ENCODE peak calls at places on chromosomes 5 and 9, in nine cellular contexts. One of them, this sample, is unnamed.

GRCh38 chr5:84729326-84729725 is 344.6 kb upstream of the EDIL3 start:
- DNase-seq in ascending aorta: no peak
- DNase-seq in GM23338: no peak
- DNase-seq in heart right ventricle: no peak
- DNase-seq in sigmoid colon: no peak
- DNase-seq in cardiac muscle cell: peak
- DNase-seq in upper lobe of right lung: no peak
- DNase-seq in GM23248: peak
- DNase-seq in hepatocyte: no peak
- DNase-seq in this sample: no peak

GRCh38 chr9:81819859-81820546 is 108.2 kb upstream of the SPATA31D4 start:
- DNase-seq in ascending aorta: no peak
- DNase-seq in GM23338: peak
- DNase-seq in heart right ventricle: no peak
- DNase-seq in sigmoid colon: no peak
- DNase-seq in cardiac muscle cell: no peak
- DNase-seq in upper lobe of right lung: no peak
- DNase-seq in GM23248: peak
- DNase-seq in hepatocyte: no peak
- DNase-seq in this sample: no peak

GRCh38 chr9:134130503-134131375 is 5.1 kb upstream of the WDR5 start:
- DNase-seq in ascending aorta: no peak
- DNase-seq in GM23338: peak
- DNase-seq in heart right ventricle: peak
- DNase-seq in sigmoid colon: no peak
- DNase-seq in cardiac muscle cell: peak
- DNase-seq in upper lobe of right lung: peak
- DNase-seq in GM23248: peak
- DNase-seq in hepatocyte: peak
- DNase-seq in this sample: peak

GRCh38 chr5:1744393-1745189 is 55.0 kb downstream of the MRPL36 start:
- DNase-seq in ascending aorta: no peak
- DNase-seq in GM23338: no peak
- DNase-seq in heart right ventricle: no peak
- DNase-seq in sigmoid colon: peak
- DNase-seq in cardiac muscle cell: no peak
- DNase-seq in upper lobe of right lung: peak
- DNase-seq in GM23248: no peak
- DNase-seq in hepatocyte: no peak
- DNase-seq in this sample: no peak

GRCh38 chr5:150298701-150299451 is 3.8 kb downstream of the ARSI start:
- DNase-seq in ascending aorta: no peak
- DNase-seq in GM23338: no peak
- DNase-seq in heart right ventricle: no peak
- DNase-seq in sigmoid colon: peak
- DNase-seq in cardiac muscle cell: no peak
- DNase-seq in upper lobe of right lung: no peak
- DNase-seq in GM23248: peak
- DNase-seq in hepatocyte: peak
- DNase-seq in this sample: no peak

GRCh38 chr5:169004551-169004950 is 296.4 kb downstream of the SLIT3 start:
- DNase-seq in ascending aorta: no peak
- DNase-seq in GM23338: no peak
- DNase-seq in heart right ventricle: no peak
- DNase-seq in sigmoid colon: no peak
- DNase-seq in cardiac muscle cell: no peak
- DNase-seq in upper lobe of right lung: no peak
- DNase-seq in GM23248: no peak
- DNase-seq in hepatocyte: no peak
- DNase-seq in this sample: no peak

GRCh38 chr5:78912085-78912771 is 72.9 kb downstream of the ARSB start:
- DNase-seq in ascending aorta: no peak
- DNase-seq in GM23338: no peak
- DNase-seq in heart right ventricle: no peak
- DNase-seq in sigmoid colon: no peak
- DNase-seq in cardiac muscle cell: no peak
- DNase-seq in upper lobe of right lung: no peak
- DNase-seq in GM23248: no peak
- DNase-seq in hepatocyte: no peak
- DNase-seq in this sample: no peak

GRCh38 chr5:166068547-166069335 is 2222.7 kb upstream of the WWC1 start:
- DNase-seq in ascending aorta: no peak
- DNase-seq in GM23338: no peak
- DNase-seq in heart right ventricle: no peak
- DNase-seq in sigmoid colon: no peak
- DNase-seq in cardiac muscle cell: no peak
- DNase-seq in upper lobe of right lung: no peak
- DNase-seq in GM23248: no peak
- DNase-seq in hepatocyte: peak
- DNase-seq in this sample: no peak

GRCh38 chr5:10578869-10579268 is 15.0 kb downstream of the ANKRD33B start:
- DNase-seq in ascending aorta: no peak
- DNase-seq in GM23338: no peak
- DNase-seq in heart right ventricle: no peak
- DNase-seq in sigmoid colon: no peak
- DNase-seq in cardiac muscle cell: no peak
- DNase-seq in upper lobe of right lung: no peak
- DNase-seq in GM23248: no peak
- DNase-seq in hepatocyte: no peak
- DNase-seq in this sample: peak

GRCh38 chr5:169607882-169608281 is 24.3 kb downstream of the SPDL1 start:
- DNase-seq in ascending aorta: no peak
- DNase-seq in GM23338: no peak
- DNase-seq in heart right ventricle: no peak
- DNase-seq in sigmoid colon: no peak
- DNase-seq in cardiac muscle cell: no peak
- DNase-seq in upper lobe of right lung: no peak
- DNase-seq in GM23248: no peak
- DNase-seq in hepatocyte: no peak
- DNase-seq in this sample: no peak

GRCh38 chr5:169190860-169191259 is 110.1 kb downstream of the SLIT3 start:
- DNase-seq in ascending aorta: no peak
- DNase-seq in GM23338: no peak
- DNase-seq in heart right ventricle: no peak
- DNase-seq in sigmoid colon: no peak
- DNase-seq in cardiac muscle cell: no peak
- DNase-seq in upper lobe of right lung: no peak
- DNase-seq in GM23248: peak
- DNase-seq in hepatocyte: no peak
- DNase-seq in this sample: no peak

GRCh38 chr9:18142964-18143363 is 331.0 kb upstream of the ADAMTSL1 start:
- DNase-seq in ascending aorta: no peak
- DNase-seq in GM23338: peak
- DNase-seq in heart right ventricle: no peak
- DNase-seq in sigmoid colon: no peak
- DNase-seq in cardiac muscle cell: no peak
- DNase-seq in upper lobe of right lung: no peak
- DNase-seq in GM23248: peak
- DNase-seq in hepatocyte: peak
- DNase-seq in this sample: no peak

GRCh38 chr9:33988219-33988890 is 60.3 kb downstream of the UBAP2 start:
- DNase-seq in ascending aorta: no peak
- DNase-seq in GM23338: no peak
- DNase-seq in heart right ventricle: no peak
- DNase-seq in sigmoid colon: no peak
- DNase-seq in cardiac muscle cell: no peak
- DNase-seq in upper lobe of right lung: no peak
- DNase-seq in GM23248: peak
- DNase-seq in hepatocyte: no peak
- DNase-seq in this sample: no peak

GRCh38 chr5:150159741-150160179 is 4.1 kb upstream of the PDGFRB start:
- DNase-seq in ascending aorta: no peak
- DNase-seq in GM23338: peak
- DNase-seq in heart right ventricle: peak
- DNase-seq in sigmoid colon: no peak
- DNase-seq in cardiac muscle cell: no peak
- DNase-seq in upper lobe of right lung: no peak
- DNase-seq in GM23248: peak
- DNase-seq in hepatocyte: no peak
- DNase-seq in this sample: peak

DNA sequence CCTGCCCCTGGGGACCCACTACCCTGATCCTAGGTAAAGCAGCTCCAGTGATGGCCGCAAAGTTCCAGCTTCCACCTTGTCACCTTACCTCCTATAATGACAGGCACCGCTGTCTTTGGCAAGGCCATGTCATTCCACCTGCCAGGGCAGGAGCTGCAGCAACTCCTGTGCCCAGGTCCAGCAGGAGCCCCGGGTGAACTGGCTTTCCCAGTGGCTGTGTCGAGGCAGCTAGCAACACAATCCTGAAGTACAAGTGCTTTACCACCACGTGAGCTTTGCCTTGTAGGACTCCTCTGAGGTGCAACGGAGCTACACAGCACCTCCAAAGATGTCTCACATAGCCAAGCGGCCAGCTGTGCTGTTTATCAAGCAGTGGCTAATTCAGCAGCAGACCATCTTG is 20.7 kb upstream of the MGAT1 start:
- DNase-seq in ascending aorta: no peak
- DNase-seq in GM23338: no peak
- DNase-seq in heart right ventricle: no peak
- DNase-seq in sigmoid colon: no peak
- DNase-seq in cardiac muscle cell: no peak
- DNase-seq in upper lobe of right lung: no peak
- DNase-seq in GM23248: no peak
- DNase-seq in hepatocyte: no peak
- DNase-seq in this sample: no peak
- H3K27ac ChIP-seq in ascending aorta: no peak
- H3K27ac ChIP-seq in GM23338: no peak
- H3K27ac ChIP-seq in heart right ventricle: no peak
- H3K27ac ChIP-seq in sigmoid colon: no peak
- H3K27ac ChIP-seq in cardiac muscle cell: no peak
- H3K27ac ChIP-seq in upper lobe of right lung: no peak
- H3K27ac ChIP-seq in GM23248: no peak
- H3K27ac ChIP-seq in hepatocyte: no peak
- H3K27ac ChIP-seq in this sample: no peak

GRCh38 chr5:14039576-14039975 is 95.1 kb upstream of the DNAH5 start:
- DNase-seq in ascending aorta: no peak
- DNase-seq in GM23338: peak
- DNase-seq in heart right ventricle: no peak
- DNase-seq in sigmoid colon: no peak
- DNase-seq in cardiac muscle cell: no peak
- DNase-seq in upper lobe of right lung: no peak
- DNase-seq in GM23248: peak
- DNase-seq in hepatocyte: no peak
- DNase-seq in this sample: no peak

GRCh38 chr5:14036947-14037346 is 92.5 kb upstream of the DNAH5 start:
- DNase-seq in ascending aorta: no peak
- DNase-seq in GM23338: peak
- DNase-seq in heart right ventricle: no peak
- DNase-seq in sigmoid colon: no peak
- DNase-seq in cardiac muscle cell: no peak
- DNase-seq in upper lobe of right lung: no peak
- DNase-seq in GM23248: peak
- DNase-seq in hepatocyte: no peak
- DNase-seq in this sample: no peak

GRCh38 chr5:14038341-14038959 is 94.0 kb upstream of the DNAH5 start:
- DNase-seq in ascending aorta: no peak
- DNase-seq in GM23338: no peak
- DNase-seq in heart right ventricle: no peak
- DNase-seq in sigmoid colon: no peak
- DNase-seq in cardiac muscle cell: no peak
- DNase-seq in upper lobe of right lung: no peak
- DNase-seq in GM23248: peak
- DNase-seq in hepatocyte: peak
- DNase-seq in this sample: no peak

GRCh38 chr5:14040542-14040941 is 96.1 kb upstream of the DNAH5 start:
- DNase-seq in ascending aorta: no peak
- DNase-seq in GM23338: peak
- DNase-seq in heart right ventricle: no peak
- DNase-seq in sigmoid colon: no peak
- DNase-seq in cardiac muscle cell: no peak
- DNase-seq in upper lobe of right lung: no peak
- DNase-seq in GM23248: peak
- DNase-seq in hepatocyte: no peak
- DNase-seq in this sample: no peak

GRCh38 chr5:14039063-14039462 is 94.6 kb upstream of the DNAH5 start:
- DNase-seq in ascending aorta: no peak
- DNase-seq in GM23338: no peak
- DNase-seq in heart right ventricle: no peak
- DNase-seq in sigmoid colon: no peak
- DNase-seq in cardiac muscle cell: no peak
- DNase-seq in upper lobe of right lung: no peak
- DNase-seq in GM23248: peak
- DNase-seq in hepatocyte: no peak
- DNase-seq in this sample: no peak
- H3K4me3 ChIP-seq in ascending aorta: no peak
- H3K4me3 ChIP-seq in GM23338: no peak
- H3K4me3 ChIP-seq in heart right ventricle: no peak
- H3K4me3 ChIP-seq in sigmoid colon: no peak
- H3K4me3 ChIP-seq in cardiac muscle cell: no peak
- H3K4me3 ChIP-seq in upper lobe of right lung: no peak
- H3K4me3 ChIP-seq in GM23248: peak
- H3K4me3 ChIP-seq in hepatocyte: no peak
- H3K4me3 ChIP-seq in this sample: no peak

GRCh38 chr5:156929366-156929948 is 33.6 kb downstream of the TIMD4 start:
- DNase-seq in ascending aorta: no peak
- DNase-seq in GM23338: no peak
- DNase-seq in heart right ventricle: no peak
- DNase-seq in sigmoid colon: no peak
- DNase-seq in cardiac muscle cell: no peak
- DNase-seq in upper lobe of right lung: no peak
- DNase-seq in GM23248: no peak
- DNase-seq in hepatocyte: no peak
- DNase-seq in this sample: no peak

GRCh38 chr5:156922207-156922792 is 40.7 kb downstream of the TIMD4 start:
- DNase-seq in ascending aorta: no peak
- DNase-seq in GM23338: no peak
- DNase-seq in heart right ventricle: no peak
- DNase-seq in sigmoid colon: no peak
- DNase-seq in cardiac muscle cell: no peak
- DNase-seq in upper lobe of right lung: no peak
- DNase-seq in GM23248: no peak
- DNase-seq in hepatocyte: no peak
- DNase-seq in this sample: no peak

DNA sequence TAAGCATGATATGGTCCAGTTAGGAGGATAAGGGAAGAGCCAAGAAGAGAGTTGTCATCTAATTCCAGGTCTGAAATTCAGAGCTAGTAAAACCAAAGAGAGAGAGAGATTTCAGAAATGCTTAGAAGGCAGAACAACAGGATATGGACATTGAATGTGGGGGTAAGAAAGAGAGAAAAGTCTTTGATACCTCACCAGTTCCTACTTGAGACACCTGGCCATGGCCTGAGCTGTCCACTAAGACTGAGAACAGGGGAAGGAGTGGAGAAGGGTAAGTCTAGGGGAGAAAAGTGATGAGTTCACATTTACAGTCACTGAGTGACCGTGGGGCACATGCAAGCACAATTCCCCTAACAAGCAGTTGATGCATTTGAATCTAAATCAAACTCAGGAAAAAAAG is 35.5 kb downstream of the TIMD4 start:
- DNase-seq in ascending aorta: no peak
- DNase-seq in GM23338: no peak
- DNase-seq in heart right ventricle: no peak
- DNase-seq in sigmoid colon: no peak
- DNase-seq in cardiac muscle cell: no peak
- DNase-seq in upper lobe of right lung: no peak
- DNase-seq in GM23248: no peak
- DNase-seq in hepatocyte: no peak
- DNase-seq in this sample: no peak
- H3K27ac ChIP-seq in ascending aorta: no peak
- H3K27ac ChIP-seq in GM23338: no peak
- H3K27ac ChIP-seq in heart right ventricle: no peak
- H3K27ac ChIP-seq in sigmoid colon: no peak
- H3K27ac ChIP-seq in cardiac muscle cell: no peak
- H3K27ac ChIP-seq in upper lobe of right lung: no peak
- H3K27ac ChIP-seq in GM23248: no peak
- H3K27ac ChIP-seq in hepatocyte: no peak
- H3K27ac ChIP-seq in this sample: no peak

GRCh38 chr9:121566401-121567141 is 66.9 kb upstream of the GGTA1 start:
- DNase-seq in ascending aorta: no peak
- DNase-seq in GM23338: no peak
- DNase-seq in heart right ventricle: peak
- DNase-seq in sigmoid colon: peak
- DNase-seq in cardiac muscle cell: no peak
- DNase-seq in upper lobe of right lung: no peak
- DNase-seq in GM23248: peak
- DNase-seq in hepatocyte: no peak
- DNase-seq in this sample: peak
- H3K4me3 ChIP-seq in ascending aorta: peak
- H3K4me3 ChIP-seq in GM23338: no peak
- H3K4me3 ChIP-seq in heart right ventricle: peak
- H3K4me3 ChIP-seq in sigmoid colon: peak
- H3K4me3 ChIP-seq in cardiac muscle cell: no peak
- H3K4me3 ChIP-seq in upper lobe of right lung: peak
- H3K4me3 ChIP-seq in GM23248: peak
- H3K4me3 ChIP-seq in hepatocyte: no peak
- H3K4me3 ChIP-seq in this sample: peak